ENCODE peak calls at places on chromosomes 6 and 20, in six cellular contexts. One of them, this sample, is unnamed.

GRCh38 chr20:4702562-4703280 is 19.0 kb upstream of the PRND start:
- ATAC-seq in A549: peak
- ATAC-seq in heart right ventricle: no peak
- ATAC-seq in RWPE2: peak
- ATAC-seq in CD4-positive, alpha-beta T cell: no peak
- ATAC-seq in activated CD8-positive, alpha-beta T cell treated with anti-CD3 and anti-CD28 coated beads, Interleukin-2, amount 10 ng/mL, durations not matched to agents 7 days and 5 days: no peak
- ATAC-seq in this sample: no peak

GRCh38 chr6:35259946-35260626 is 551 bp downstream of the ZNF76 start:
- ATAC-seq in A549: peak
- ATAC-seq in heart right ventricle: peak
- ATAC-seq in RWPE2: peak
- ATAC-seq in CD4-positive, alpha-beta T cell: peak
- ATAC-seq in activated CD8-positive, alpha-beta T cell treated with anti-CD3 and anti-CD28 coated beads, Interleukin-2, amount 10 ng/mL, durations not matched to agents 7 days and 5 days: peak
- ATAC-seq in this sample: peak

GRCh38 chr20:50721881-50722281 is 9.5 kb upstream of the PARD6B start:
- ATAC-seq in A549: no peak
- ATAC-seq in heart right ventricle: peak
- ATAC-seq in RWPE2: no peak
- ATAC-seq in CD4-positive, alpha-beta T cell: no peak
- ATAC-seq in activated CD8-positive, alpha-beta T cell treated with anti-CD3 and anti-CD28 coated beads, Interleukin-2, amount 10 ng/mL, durations not matched to agents 7 days and 5 days: no peak
- ATAC-seq in this sample: no peak

GRCh38 chr6:41408576-41408975 is 73.2 kb downstream of the NCR2 start:
- ATAC-seq in A549: no peak
- ATAC-seq in heart right ventricle: no peak
- ATAC-seq in RWPE2: no peak
- ATAC-seq in CD4-positive, alpha-beta T cell: no peak
- ATAC-seq in activated CD8-positive, alpha-beta T cell treated with anti-CD3 and anti-CD28 coated beads, Interleukin-2, amount 10 ng/mL, durations not matched to agents 7 days and 5 days: no peak
- ATAC-seq in this sample: no peak

GRCh38 chr6:104754788-104755409 is 104.8 kb downstream of the HACE1 start:
- ATAC-seq in A549: no peak
- ATAC-seq in heart right ventricle: no peak
- ATAC-seq in RWPE2: no peak
- ATAC-seq in CD4-positive, alpha-beta T cell: no peak
- ATAC-seq in activated CD8-positive, alpha-beta T cell treated with anti-CD3 and anti-CD28 coated beads, Interleukin-2, amount 10 ng/mL, durations not matched to agents 7 days and 5 days: no peak
- ATAC-seq in this sample: no peak

GRCh38 chr6:156182356-156182755 is 594.8 kb upstream of the ARID1B start:
- ATAC-seq in A549: no peak
- ATAC-seq in heart right ventricle: no peak
- ATAC-seq in RWPE2: no peak
- ATAC-seq in CD4-positive, alpha-beta T cell: peak
- ATAC-seq in activated CD8-positive, alpha-beta T cell treated with anti-CD3 and anti-CD28 coated beads, Interleukin-2, amount 10 ng/mL, durations not matched to agents 7 days and 5 days: no peak
- ATAC-seq in this sample: no peak

GRCh38 chr6:158222066-158222465 is 53.9 kb downstream of the GTF2H5 start:
- ATAC-seq in A549: no peak
- ATAC-seq in heart right ventricle: no peak
- ATAC-seq in RWPE2: no peak
- ATAC-seq in CD4-positive, alpha-beta T cell: no peak
- ATAC-seq in activated CD8-positive, alpha-beta T cell treated with anti-CD3 and anti-CD28 coated beads, Interleukin-2, amount 10 ng/mL, durations not matched to agents 7 days and 5 days: no peak
- ATAC-seq in this sample: no peak

GRCh38 chr20:7285918-7286556 is 518.6 kb downstream of the BMP2 start:
- ATAC-seq in A549: peak
- ATAC-seq in heart right ventricle: peak
- ATAC-seq in RWPE2: peak
- ATAC-seq in CD4-positive, alpha-beta T cell: no peak
- ATAC-seq in activated CD8-positive, alpha-beta T cell treated with anti-CD3 and anti-CD28 coated beads, Interleukin-2, amount 10 ng/mL, durations not matched to agents 7 days and 5 days: no peak
- ATAC-seq in this sample: peak

GRCh38 chr6:162119349-162119748 is 608.2 kb downstream of the PRKN start:
- ATAC-seq in A549: no peak
- ATAC-seq in heart right ventricle: peak
- ATAC-seq in RWPE2: no peak
- ATAC-seq in CD4-positive, alpha-beta T cell: no peak
- ATAC-seq in activated CD8-positive, alpha-beta T cell treated with anti-CD3 and anti-CD28 coated beads, Interleukin-2, amount 10 ng/mL, durations not matched to agents 7 days and 5 days: no peak
- ATAC-seq in this sample: no peak

GRCh38 chr6:79544939-79545450 is 7.8 kb upstream of the LCA5 start:
- ATAC-seq in A549: peak
- ATAC-seq in heart right ventricle: peak
- ATAC-seq in RWPE2: peak
- ATAC-seq in CD4-positive, alpha-beta T cell: peak
- ATAC-seq in activated CD8-positive, alpha-beta T cell treated with anti-CD3 and anti-CD28 coated beads, Interleukin-2, amount 10 ng/mL, durations not matched to agents 7 days and 5 days: no peak
- ATAC-seq in this sample: peak

GRCh38 chr20:49866051-49866450 is 49.3 kb downstream of the SPATA2 start:
- ATAC-seq in A549: no peak
- ATAC-seq in heart right ventricle: no peak
- ATAC-seq in RWPE2: no peak
- ATAC-seq in CD4-positive, alpha-beta T cell: no peak
- ATAC-seq in activated CD8-positive, alpha-beta T cell treated with anti-CD3 and anti-CD28 coated beads, Interleukin-2, amount 10 ng/mL, durations not matched to agents 7 days and 5 days: no peak
- ATAC-seq in this sample: no peak

GRCh38 chr6:26156850-26157149 is 69.6 kb downstream of the HFE start:
- ATAC-seq in A549: no peak
- ATAC-seq in heart right ventricle: peak
- ATAC-seq in RWPE2: no peak
- ATAC-seq in CD4-positive, alpha-beta T cell: no peak
- ATAC-seq in activated CD8-positive, alpha-beta T cell treated with anti-CD3 and anti-CD28 coated beads, Interleukin-2, amount 10 ng/mL, durations not matched to agents 7 days and 5 days: no peak
- ATAC-seq in this sample: peak

GRCh38 chr6:166998256-166999144 is 697 bp upstream of the CEP43 start:
- ATAC-seq in A549: peak
- ATAC-seq in heart right ventricle: peak
- ATAC-seq in RWPE2: peak
- ATAC-seq in CD4-positive, alpha-beta T cell: peak
- ATAC-seq in activated CD8-positive, alpha-beta T cell treated with anti-CD3 and anti-CD28 coated beads, Interleukin-2, amount 10 ng/mL, durations not matched to agents 7 days and 5 days: peak
- ATAC-seq in this sample: peak

GRCh38 chr6:140050232-140050995 is 676.0 kb upstream of the CITED2 start:
- ATAC-seq in A549: no peak
- ATAC-seq in heart right ventricle: peak
- ATAC-seq in RWPE2: no peak
- ATAC-seq in CD4-positive, alpha-beta T cell: no peak
- ATAC-seq in activated CD8-positive, alpha-beta T cell treated with anti-CD3 and anti-CD28 coated beads, Interleukin-2, amount 10 ng/mL, durations not matched to agents 7 days and 5 days: no peak
- ATAC-seq in this sample: no peak

GRCh38 chr6:45801471-45802289 is 214.0 kb downstream of the CLIC5 start:
- ATAC-seq in A549: no peak
- ATAC-seq in heart right ventricle: no peak
- ATAC-seq in RWPE2: no peak
- ATAC-seq in CD4-positive, alpha-beta T cell: no peak
- ATAC-seq in activated CD8-positive, alpha-beta T cell treated with anti-CD3 and anti-CD28 coated beads, Interleukin-2, amount 10 ng/mL, durations not matched to agents 7 days and 5 days: peak
- ATAC-seq in this sample: no peak

GRCh38 chr6:131995924-131996323 is 44.8 kb upstream of the CCN2 start:
- ATAC-seq in A549: peak
- ATAC-seq in heart right ventricle: no peak
- ATAC-seq in RWPE2: peak
- ATAC-seq in CD4-positive, alpha-beta T cell: no peak
- ATAC-seq in activated CD8-positive, alpha-beta T cell treated with anti-CD3 and anti-CD28 coated beads, Interleukin-2, amount 10 ng/mL, durations not matched to agents 7 days and 5 days: no peak
- ATAC-seq in this sample: peak

GRCh38 chr6:25320459-25320858 is 41.3 kb downstream of the CARMIL1 start:
- ATAC-seq in A549: no peak
- ATAC-seq in heart right ventricle: no peak
- ATAC-seq in RWPE2: no peak
- ATAC-seq in CD4-positive, alpha-beta T cell: no peak
- ATAC-seq in activated CD8-positive, alpha-beta T cell treated with anti-CD3 and anti-CD28 coated beads, Interleukin-2, amount 10 ng/mL, durations not matched to agents 7 days and 5 days: no peak
- ATAC-seq in this sample: no peak

GRCh38 chr6:106273087-106273486 is 52.5 kb downstream of the ATG5 start:
- ATAC-seq in A549: no peak
- ATAC-seq in heart right ventricle: no peak
- ATAC-seq in RWPE2: no peak
- ATAC-seq in CD4-positive, alpha-beta T cell: no peak
- ATAC-seq in activated CD8-positive, alpha-beta T cell treated with anti-CD3 and anti-CD28 coated beads, Interleukin-2, amount 10 ng/mL, durations not matched to agents 7 days and 5 days: no peak
- ATAC-seq in this sample: no peak

GRCh38 chr20:45545754-45546453 is 1.3 kb downstream of the EPPIN start:
- ATAC-seq in A549: peak
- ATAC-seq in heart right ventricle: no peak
- ATAC-seq in RWPE2: peak
- ATAC-seq in CD4-positive, alpha-beta T cell: no peak
- ATAC-seq in activated CD8-positive, alpha-beta T cell treated with anti-CD3 and anti-CD28 coated beads, Interleukin-2, amount 10 ng/mL, durations not matched to agents 7 days and 5 days: no peak
- ATAC-seq in this sample: peak

GRCh38 chr6:163529605-163530004 is 115.1 kb downstream of the QKI start:
- ATAC-seq in A549: peak
- ATAC-seq in heart right ventricle: peak
- ATAC-seq in RWPE2: peak
- ATAC-seq in CD4-positive, alpha-beta T cell: no peak
- ATAC-seq in activated CD8-positive, alpha-beta T cell treated with anti-CD3 and anti-CD28 coated beads, Interleukin-2, amount 10 ng/mL, durations not matched to agents 7 days and 5 days: no peak
- ATAC-seq in this sample: peak

GRCh38 chr6:34664270-34664971 is 32.1 kb downstream of the ILRUN start:
- ATAC-seq in A549: no peak
- ATAC-seq in heart right ventricle: no peak
- ATAC-seq in RWPE2: no peak
- ATAC-seq in CD4-positive, alpha-beta T cell: no peak
- ATAC-seq in activated CD8-positive, alpha-beta T cell treated with anti-CD3 and anti-CD28 coated beads, Interleukin-2, amount 10 ng/mL, durations not matched to agents 7 days and 5 days: no peak
- ATAC-seq in this sample: no peak

GRCh38 chr6:154156135-154156948 is 117.3 kb downstream of the OPRM1 start:
- ATAC-seq in A549: peak
- ATAC-seq in heart right ventricle: peak
- ATAC-seq in RWPE2: peak
- ATAC-seq in CD4-positive, alpha-beta T cell: peak
- ATAC-seq in activated CD8-positive, alpha-beta T cell treated with anti-CD3 and anti-CD28 coated beads, Interleukin-2, amount 10 ng/mL, durations not matched to agents 7 days and 5 days: peak
- ATAC-seq in this sample: peak

GRCh38 chr20:47770931-47771330 is 14.3 kb downstream of the SULF2 start:
- ATAC-seq in A549: no peak
- ATAC-seq in heart right ventricle: no peak
- ATAC-seq in RWPE2: no peak
- ATAC-seq in CD4-positive, alpha-beta T cell: no peak
- ATAC-seq in activated CD8-positive, alpha-beta T cell treated with anti-CD3 and anti-CD28 coated beads, Interleukin-2, amount 10 ng/mL, durations not matched to agents 7 days and 5 days: no peak
- ATAC-seq in this sample: no peak

GRCh38 chr6:143545165-143545564 is 33.6 kb upstream of the FUCA2 start:
- ATAC-seq in A549: no peak
- ATAC-seq in heart right ventricle: no peak
- ATAC-seq in RWPE2: no peak
- ATAC-seq in CD4-positive, alpha-beta T cell: peak
- ATAC-seq in activated CD8-positive, alpha-beta T cell treated with anti-CD3 and anti-CD28 coated beads, Interleukin-2, amount 10 ng/mL, durations not matched to agents 7 days and 5 days: peak
- ATAC-seq in this sample: peak

GRCh38 chr6:25655746-25656145 is 3.7 kb downstream of the SCGN start:
- ATAC-seq in A549: no peak
- ATAC-seq in heart right ventricle: no peak
- ATAC-seq in RWPE2: no peak
- ATAC-seq in CD4-positive, alpha-beta T cell: no peak
- ATAC-seq in activated CD8-positive, alpha-beta T cell treated with anti-CD3 and anti-CD28 coated beads, Interleukin-2, amount 10 ng/mL, durations not matched to agents 7 days and 5 days: no peak
- ATAC-seq in this sample: no peak